ENCODE peak calls at places on chromosomes 4 and X, in five cellular contexts. G, P, S, F and A are unnamed samples.

GRCh38 chr4:70895405-70895804 is 6.8 kb upstream of the MOB1B start:
- DNase-seq in F (no peak), S (no peak), P (no peak), G (no peak), A (no peak)

GRCh38 chrX:37350034-37350365 is 836 bp downstream of the PRRG1 start:
- DNase-seq in S (no peak), G (no peak), P (peak), F (no peak), A (no peak)

GRCh38 chr4:148778980-148779675 is 336.9 kb upstream of the NR3C2 start:
- DNase-seq in P (no peak), F (no peak), S (no peak), G (no peak), A (no peak)

GRCh38 chr4:13919021-13919441 is 291.5 kb upstream of the BOD1L1 start:
- DNase-seq in G (no peak), P (no peak), S (no peak), F (no peak), A (no peak)

GRCh38 chrX:37786666-37787337 is 6.9 kb downstream of the CYBB start:
- DNase-seq in F (no peak), G (no peak), S (peak), P (no peak), A (peak)

GRCh38 chr4:26452565-26453531 is 37.4 kb downstream of the CCKAR start:
- DNase-seq in P (peak), F (peak), G (no peak), S (no peak), A (no peak)

GRCh38 chr4:40736910-40737309 is 12.8 kb upstream of the NSUN7 start:
- DNase-seq in G (peak), F (peak), P (peak), S (peak), A (no peak)

GRCh38 chr4:71470547-71470946 is 131.7 kb downstream of the SLC4A4 start:
- DNase-seq in G (no peak), F (no peak), P (no peak), S (no peak), A (no peak)

GRCh38 chrX:111086521-111087127 is 9.4 kb upstream of the PAK3 start:
- DNase-seq in G (no peak), S (no peak), P (no peak), F (peak), A (no peak)

GRCh38 chr4:130738233-130738632 is 1642.3 kb downstream of the C4orf33 start:
- DNase-seq in G (no peak), P (no peak), F (no peak), S (no peak), A (no peak)

GRCh38 chr4:104446431-104446925 is 48.2 kb downstream of the CXXC4 start:
- DNase-seq in G (no peak), P (no peak), S (no peak), F (no peak), A (no peak)

GRCh38 chr4:139593091-139593564 is 37.1 kb upstream of the SETD7 start:
- DNase-seq in F (peak), P (no peak), S (no peak), G (no peak), A (no peak)

GRCh38 chrX:148774276-148774675 is 273.9 kb downstream of the AFF2 start:
- DNase-seq in S (no peak), G (no peak), P (no peak), F (no peak), A (no peak)

GRCh38 chr4:46931981-46932380 is 22.9 kb upstream of the COX7B2 start:
- DNase-seq in G (no peak), S (no peak), F (peak), P (no peak), A (peak)

GRCh38 chrX:154545673-154546274 is 872 bp downstream of the G6PD start:
- DNase-seq in P (no peak), S (no peak), F (no peak), G (no peak), A (no peak)
- TF ChIP-seq POLR2AphosphoS5 in P (no peak), S (peak), F (no peak), G (no peak), A (no peak)

DNA sequence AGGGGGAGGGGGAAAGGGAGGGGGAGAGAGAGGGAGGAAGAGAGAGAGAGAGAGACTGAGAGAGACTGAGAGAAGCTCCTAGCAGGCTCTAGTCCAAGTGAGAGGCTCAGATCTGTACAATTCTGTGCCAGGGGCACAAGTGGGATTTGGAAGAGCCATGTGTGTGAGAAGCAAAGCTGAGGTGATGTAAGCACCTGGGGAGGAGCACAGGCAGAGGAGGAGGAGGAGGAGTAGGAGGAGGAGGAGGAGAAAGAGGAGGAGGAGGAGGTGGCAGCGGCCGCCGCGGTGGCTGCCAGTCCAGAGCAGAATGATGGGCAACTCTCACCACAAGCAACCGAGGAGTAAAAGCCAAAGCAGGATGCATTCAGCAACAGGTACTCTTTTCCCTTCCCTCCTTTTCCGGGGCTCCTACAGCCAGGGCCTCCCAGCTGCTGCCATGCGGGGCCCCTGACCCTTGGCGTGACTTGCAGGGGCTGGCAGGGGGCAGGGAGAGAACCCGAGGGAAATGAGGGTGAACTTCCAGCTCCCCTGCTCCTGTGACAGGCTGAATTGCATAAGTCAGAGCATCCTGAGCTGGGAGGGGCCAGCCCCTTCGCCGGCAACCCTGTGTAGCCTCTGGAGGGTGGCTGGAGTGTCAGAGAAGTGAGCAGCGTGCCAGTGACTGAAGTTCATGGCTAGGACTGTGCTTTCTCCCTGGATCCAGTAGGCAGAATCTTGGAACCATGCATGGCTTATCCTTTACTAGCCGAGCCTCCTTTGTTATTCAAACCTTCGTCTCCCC is 62.1 kb downstream of the RTL5 start:
- DNase-seq in S (no peak), F (no peak), P (no peak), G (no peak), A (peak)
- H3K4me3 ChIP-seq in S (no peak), F (peak), P (no peak), G (no peak), A (no peak)

DNA sequence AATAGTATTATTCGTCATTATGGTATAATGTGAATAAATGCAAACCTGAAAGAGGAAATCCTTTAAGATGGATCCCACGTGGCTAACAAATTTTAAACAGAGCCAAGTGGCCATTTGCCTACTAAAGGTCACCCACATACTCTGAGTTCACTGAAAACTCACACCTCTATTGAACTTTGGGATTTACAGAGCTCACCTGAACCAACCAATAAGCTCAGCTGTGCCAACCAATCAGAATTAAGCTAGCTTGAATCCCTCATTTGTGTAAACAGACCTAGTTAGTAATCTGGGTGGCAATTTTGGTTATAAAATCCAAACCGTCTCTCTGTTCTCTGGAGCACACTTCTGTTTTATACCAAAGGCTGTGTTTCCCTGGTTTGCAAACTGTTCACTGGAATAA is 5.4 kb upstream of the NUDT9 start:
- DNase-seq in G (no peak), F (no peak), S (no peak), P (no peak), A (no peak)
- TF ChIP-seq REST in G (no peak), F (no peak), S (no peak), P (no peak), A (no peak)

GRCh38 chr4:2260336-2261109 is 1.4 kb downstream of the MXD4 start:
- DNase-seq in G (no peak), S (no peak), F (no peak), P (no peak), A (no peak)

GRCh38 chr4:2261110-2261852 is 628 bp downstream of the MXD4 start:
- DNase-seq in G (no peak), F (peak), P (peak), S (peak), A (peak)

GRCh38 chr4:2262944-2263250 is 988 bp upstream of the MXD4 start:
- DNase-seq in F (no peak), P (no peak), S (no peak), G (no peak), A (no peak)

GRCh38 chr4:2262145-2262943 is 435 bp upstream of the MXD4 start:
- DNase-seq in P (peak), F (peak), G (peak), S (peak), A (peak)

DNA sequence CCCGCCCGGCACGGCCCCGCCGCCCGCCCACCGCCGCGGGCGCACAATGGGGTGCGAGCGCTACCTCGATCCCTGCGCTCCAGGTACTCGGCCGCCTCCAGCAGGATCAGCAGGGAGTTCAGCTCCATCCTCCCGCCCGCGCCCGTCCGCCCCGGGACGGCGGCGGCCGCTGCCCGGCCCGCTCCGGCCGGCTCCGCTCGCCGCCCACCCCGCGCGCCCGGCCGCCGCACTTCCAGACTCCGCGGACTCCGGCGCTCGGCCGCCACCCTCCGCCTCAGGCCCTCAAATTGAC is at the start of gene MXD4:
- DNase-seq in G (no peak), S (no peak), F (no peak), P (no peak), A (no peak)
- TF ChIP-seq POLR2AphosphoS5 in G (no peak), S (no peak), F (no peak), P (no peak), A (no peak)

DNA sequence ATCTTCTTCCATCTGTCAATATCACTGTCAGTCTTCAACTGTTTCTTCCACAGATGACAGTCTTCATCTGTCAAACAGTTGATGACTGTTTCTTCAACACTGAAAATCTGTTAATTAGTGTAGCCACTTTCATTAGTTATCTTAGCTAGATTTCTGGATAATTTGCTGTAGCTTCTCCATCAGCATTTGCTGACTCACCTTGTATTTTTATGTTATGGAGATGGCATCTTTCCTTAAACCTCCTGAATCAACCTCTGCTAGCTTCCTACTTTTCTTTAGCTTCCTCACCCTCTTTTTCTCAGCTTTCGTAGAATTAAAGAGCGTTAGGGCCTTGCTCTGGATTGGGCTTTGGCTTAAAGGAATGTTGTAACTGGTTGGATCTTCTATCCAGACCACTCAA is 25.1 kb downstream of the USP53 start:
- DNase-seq in G (no peak), S (no peak), F (no peak), P (no peak), A (no peak)
- H3K4me3 ChIP-seq in G (no peak), S (no peak), F (no peak), P (no peak), A (no peak)

GRCh38 chr4:101306764-101307615 is 40.3 kb downstream of the PPP3CA start:
- DNase-seq in S (no peak), F (no peak), P (no peak), G (no peak), A (no peak)
- TF ChIP-seq REST in S (no peak), F (no peak), P (no peak), G (no peak), A (no peak)